ENCODE peak calls at places on chromosomes 13 and 19, in nine cellular contexts. F is GM03348; G is stromal cell of bone marrow; M is Kasumi-1; Q is activated T-cell treated with anti-CD3 and anti-CD28 coated beads, Interleukin-2, amount 50 U/mL, for 1 hour; T is cardiac fibroblast; U is tibial artery; L is cardiac muscle cell; C is left cardiac atrium. B is an unnamed sample.

GRCh38 chr19:48618916-48619691 is at the start of the genes RPL18 and SPHK2:
- DNase-seq in F (peak; percentile 98), G (peak; percentile 99), M (peak; percentile 100), Q (peak; percentile 95), T (peak; percentile 100), U (peak; percentile 99), L (peak; percentile 99), C (peak; percentile 99), B (peak; percentile 98)

GRCh38 chr19:49701271-49701786 is 10.4 kb downstream of the CPT1C start:
- DNase-seq in F (no peak), G (no peak), M (no peak), Q (no peak), T (no peak), U (no peak), L (no peak), C (no peak), B (no peak)

GRCh38 chr19:3743486-3743885 is 18.0 kb downstream of the APBA3 start:
- DNase-seq in F (no peak), G (no peak), M (peak; percentile 55), Q (no peak), T (no peak), U (no peak), L (no peak), C (no peak), B (no peak)

GRCh38 chr13:80783926-80784325 is 443.0 kb upstream of the SPRY2 start:
- DNase-seq in F (no peak), G (peak; percentile 10), M (no peak), Q (no peak), T (peak; percentile 83), U (no peak), L (no peak), C (no peak), B (no peak)

GRCh38 chr19:54616840-54617560 is 13.3 kb upstream of the LILRB1 start:
- DNase-seq in F (no peak), G (no peak), M (no peak), Q (no peak), T (no peak), U (no peak), L (no peak), C (no peak), B (no peak)

GRCh38 chr19:40815223-40815622 is 16.2 kb downstream of the EGLN2 start:
- DNase-seq in F (no peak), G (no peak), M (no peak), Q (no peak), T (no peak), U (peak; percentile 40), L (no peak), C (no peak), B (no peak)

GRCh38 chr19:42132851-42133528 is 744 bp upstream of the POU2F2 start:
- DNase-seq in F (peak; percentile 94), G (no peak), M (peak; percentile 49), Q (peak; percentile 96), T (peak; percentile 40), U (peak; percentile 74), L (peak; percentile 70), C (peak; percentile 64), B (peak; percentile 31)

GRCh38 chr19:6264077-6264445 is 15.7 kb downstream of the MLLT1 start:
- DNase-seq in F (no peak), G (no peak), M (no peak), Q (no peak), T (no peak), U (no peak), L (no peak), C (no peak), B (no peak)

GRCh38 chr19:38155453-38155852 is 68.6 kb downstream of the DPF1 start:
- DNase-seq in F (no peak), G (no peak), M (no peak), Q (no peak), T (peak; percentile 17), U (no peak), L (no peak), C (no peak), B (no peak)

GRCh38 chr13:76879211-76879875 is 6.9 kb downstream of the KCTD12 start:
- DNase-seq in F (peak; percentile 82), G (peak; percentile 83), M (peak; percentile 98), Q (peak; percentile 66), T (peak; percentile 93), U (peak; percentile 90), L (no peak), C (peak; percentile 82), B (peak; percentile 79)

GRCh38 chr13:39362652-39363390 is 240.2 kb downstream of the LHFPL6 start:
- DNase-seq in F (no peak), G (no peak), M (no peak), Q (no peak), T (no peak), U (no peak), L (no peak), C (no peak), B (no peak)

GRCh38 chr19:7257148-7258041 is 36.8 kb downstream of the INSR start:
- DNase-seq in F (peak; percentile 37), G (no peak), M (no peak), Q (no peak), T (peak; percentile 77), U (no peak), L (no peak), C (peak; percentile 42), B (peak; percentile 92)

GRCh38 chr19:51535535-51535934 is 4.1 kb upstream of the SIGLEC6 start:
- DNase-seq in F (no peak), G (no peak), M (no peak), Q (no peak), T (no peak), U (no peak), L (no peak), C (no peak), B (no peak)

GRCh38 chr19:11268783-11269267 is 6.5 kb upstream of the DOCK6 start:
- DNase-seq in F (no peak), G (no peak), M (peak; percentile 64), Q (no peak), T (peak; percentile 90), U (no peak), L (no peak), C (peak; percentile 87), B (peak; percentile 85)

GRCh38 chr13:26022538-26023292 is 29.1 kb downstream of the SHISA2 start:
- DNase-seq in F (peak; percentile 47), G (peak; percentile 62), M (no peak), Q (no peak), T (peak; percentile 74), U (peak; percentile 81), L (peak; percentile 88), C (peak; percentile 84), B (no peak)

GRCh38 chr13:110913911-110914292 is 967 bp downstream of the ANKRD10 start:
- DNase-seq in F (no peak), G (peak; percentile 22), M (no peak), Q (no peak), T (no peak), U (no peak), L (no peak), C (no peak), B (peak; percentile 46)

GRCh38 chr13:30654430-30654829 is 36.7 kb downstream of the USPL1 start:
- DNase-seq in F (no peak), G (no peak), M (no peak), Q (no peak), T (no peak), U (no peak), L (no peak), C (no peak), B (no peak)

GRCh38 chr13:110137677-110138008 is 169.3 kb downstream of the COL4A1 start:
- DNase-seq in F (peak; percentile 38), G (no peak), M (no peak), Q (no peak), T (peak; percentile 38), U (no peak), L (peak; percentile 52), C (no peak), B (no peak)

GRCh38 chr19:29715695-29716581 is 877 bp upstream of the C19orf12 start:
- DNase-seq in F (no peak), G (no peak), M (no peak), Q (no peak), T (peak; percentile 22), U (no peak), L (no peak), C (no peak), B (no peak)

GRCh38 chr13:78660130-78660857 is 1.3 kb upstream of the OBI1 start:
- DNase-seq in F (peak; percentile 7), G (no peak), M (no peak), Q (peak; percentile 27), T (no peak), U (no peak), L (no peak), C (no peak), B (no peak)

GRCh38 chr13:100715604-100716003 is 41.0 kb upstream of the TMTC4 start:
- DNase-seq in F (no peak), G (no peak), M (no peak), Q (no peak), T (no peak), U (no peak), L (no peak), C (no peak), B (no peak)

GRCh38 chr19:35609881-35610353 is 2.6 kb upstream of the HAUS5 start:
- DNase-seq in F (no peak), G (no peak), M (no peak), Q (no peak), T (no peak), U (no peak), L (no peak), C (no peak), B (no peak)

GRCh38 chr19:19433666-19434213 is 28.3 kb downstream of the GATAD2A start:
- DNase-seq in F (no peak), G (no peak), M (no peak), Q (no peak), T (no peak), U (no peak), L (no peak), C (no peak), B (no peak)

GRCh38 chr13:53254495-53254894 is 225.9 kb downstream of the OLFM4 start:
- DNase-seq in F (no peak), G (no peak), M (peak; percentile 12), Q (no peak), T (no peak), U (no peak), L (peak; percentile 80), C (no peak), B (no peak)

GRCh38 chr13:64305246-64305645 is 2889.6 kb upstream of the PCDH20 start:
- DNase-seq in F (peak; percentile 14), G (no peak), M (no peak), Q (no peak), T (peak; percentile 48), U (no peak), L (no peak), C (no peak), B (no peak)

GRCh38 chr19:3389876-3390361 is 23.5 kb downstream of the NFIC start:
- DNase-seq in F (no peak), G (no peak), M (no peak), Q (no peak), T (peak; percentile 37), U (no peak), L (peak; percentile 67), C (no peak), B (no peak)

GRCh38 chr19:18541258-18541991 is 1.9 kb downstream of the FKBP8 start:
- DNase-seq in F (peak; percentile 35), G (no peak), M (no peak), Q (no peak), T (no peak), U (no peak), L (no peak), C (no peak), B (no peak)

GRCh38 chr19:6971366-6971765 is 49.9 kb downstream of the MBD3L2B start:
- DNase-seq in F (no peak), G (no peak), M (no peak), Q (no peak), T (no peak), U (no peak), L (no peak), C (no peak), B (no peak)

GRCh38 chr19:15463865-15464371 is 426 bp downstream of the RASAL3 start:
- DNase-seq in F (no peak), G (no peak), M (peak; percentile 93), Q (peak; percentile 81), T (no peak), U (no peak), L (no peak), C (no peak), B (no peak)

GRCh38 chr19:42216653-42217521 is 590 bp downstream of the DEDD2 start:
- DNase-seq in F (peak; percentile 78), G (no peak), M (no peak), Q (peak; percentile 34), T (peak; percentile 40), U (peak; percentile 78), L (peak; percentile 74), C (peak; percentile 54), B (peak; percentile 55)

GRCh38 chr13:108176685-108177274 is 38.6 kb downstream of the LIG4 start:
- DNase-seq in F (peak; percentile 42), G (no peak), M (peak; percentile 4), Q (peak; percentile 60), T (peak; percentile 25), U (no peak), L (peak; percentile 42), C (no peak), B (no peak)